ENCODE peak calls at places on chromosomes 4 and X, in six cellular contexts. U, Y, Z, P, B and D are unnamed samples.
A peak's percentile ranks its signal among the peaks of the same experiment; 100 is the strongest.

GRCh38 chr4:7050481-7051143 is 7.4 kb downstream of the TADA2B start:
- DNase-seq in U (peak; percentile 75), Y (no peak), Z (no peak), P (no peak), B (no peak), D (no peak)

GRCh38 chrX:119984652-119985051 is 41.1 kb upstream of the NKAP start:
- DNase-seq in U (no peak), Y (no peak), Z (peak; percentile 44), P (no peak), B (no peak), D (no peak)

GRCh38 chr4:154928640-154929257 is 147.7 kb downstream of the RBM46 start:
- DNase-seq in U (no peak), Y (no peak), Z (no peak), P (peak; percentile 25), B (no peak), D (peak; percentile 18)

GRCh38 chrX:7574325-7574724 is 268.6 kb upstream of the VCX start:
- DNase-seq in U (no peak), Y (no peak), Z (no peak), P (no peak), B (no peak), D (no peak)

GRCh38 chr4:1215347-1216075 is 33.4 kb downstream of the CTBP1 start:
- DNase-seq in U (no peak), Y (no peak), Z (no peak), P (no peak), B (no peak), D (no peak)

GRCh38 chr4:33126002-33126401 is 2405.8 kb downstream of the PCDH7 start:
- DNase-seq in U (no peak), Y (no peak), Z (no peak), P (no peak), B (no peak), D (no peak)

GRCh38 chrX:23822397-23822796 is 39.4 kb downstream of the SAT1 start:
- DNase-seq in U (no peak), Y (no peak), Z (peak; percentile 12), P (no peak), B (no peak), D (peak; percentile 41)

GRCh38 chrX:11908371-11908770 is 150.3 kb downstream of the MSL3 start:
- DNase-seq in U (no peak), Y (no peak), Z (peak; percentile 47), P (no peak), B (no peak), D (peak; percentile 26)

GRCh38 chr4:110075083-110075738 is 123.2 kb downstream of the ELOVL6 start:
- DNase-seq in U (no peak), Y (no peak), Z (no peak), P (no peak), B (no peak), D (no peak)

GRCh38 chr4:8281519-8282133 is 12.1 kb downstream of the HTRA3 start:
- DNase-seq in U (peak; percentile 86), Y (no peak), Z (no peak), P (no peak), B (peak; percentile 32), D (peak; percentile 86)

GRCh38 chrX:8921615-8922014 is 112.3 kb downstream of the FAM9B start:
- DNase-seq in U (no peak), Y (no peak), Z (no peak), P (no peak), B (no peak), D (no peak)

GRCh38 chr4:112702892-112703291 is 65.9 kb downstream of the LARP7 start:
- DNase-seq in U (no peak), Y (no peak), Z (no peak), P (no peak), B (no peak), D (no peak)

GRCh38 chrX:153573999-153574398 is 24.9 kb downstream of the CCNQ start:
- DNase-seq in U (no peak), Y (no peak), Z (no peak), P (no peak), B (no peak), D (no peak)

GRCh38 chrX:99271641-99272040 is 1138.4 kb downstream of the PCDH19 start:
- DNase-seq in U (no peak), Y (no peak), Z (no peak), P (no peak), B (no peak), D (no peak)

GRCh38 chr4:145639281-145639680 is 20.1 kb downstream of the MMAA start:
- DNase-seq in U (no peak), Y (no peak), Z (no peak), P (no peak), B (no peak), D (no peak)

GRCh38 chrX:53230116-53230515 is 5.1 kb upstream of the KDM5C start:
- DNase-seq in U (no peak), Y (no peak), Z (no peak), P (no peak), B (no peak), D (no peak)